ENCODE peak calls at places on chromosome 9, in eight cellular contexts. J is A549, L is right lobe of liver, N is choroid plexus epithelial cell, Y is fibroblast of mammary gland, G is pancreas, O is cardiac fibroblast, C is vagina. I is an unnamed sample.

GRCh38 chr9:95836072-95836471 is 39.4 kb upstream of the ERCC6L2 start:
- DNase-seq in L (no peak), Y (no peak), J (no peak), N (peak; percentile 70), O (no peak), C (no peak), G (no peak), I (no peak)

GRCh38 chr9:126053913-126054312 is 272.7 kb upstream of the MVB12B start:
- DNase-seq in N (no peak), J (no peak), Y (no peak), G (no peak), C (no peak), L (peak; percentile 33), O (no peak), I (no peak)

GRCh38 chr9:88835772-88836171 is 155.5 kb upstream of the S1PR3 start:
- DNase-seq in G (no peak), N (no peak), J (no peak), L (no peak), O (peak; percentile 44), Y (peak; percentile 28), C (no peak), I (no peak)

GRCh38 chr9:13939129-13939528 is 374.8 kb downstream of the NFIB start:
- DNase-seq in N (peak; percentile 90), C (no peak), J (no peak), G (no peak), O (peak; percentile 96), Y (peak; percentile 90), L (no peak), I (peak; percentile 96)

GRCh38 chr9:36147441-36148175 is 11.1 kb downstream of the GLIPR2 start:
- DNase-seq in C (no peak), N (no peak), L (no peak), O (no peak), J (no peak), Y (no peak), G (no peak), I (no peak)

GRCh38 chr9:81719972-81720371 is 30.6 kb upstream of the TLE1 start:
- DNase-seq in Y (no peak), N (no peak), J (no peak), O (no peak), G (no peak), L (no peak), C (no peak), I (no peak)

GRCh38 chr9:129964901-129965734 is 77.9 kb downstream of the FNBP1 start:
- DNase-seq in N (peak; percentile 61), J (peak; percentile 39), Y (peak; percentile 79), C (no peak), O (peak; percentile 66), G (no peak), L (no peak), I (peak; percentile 62)

GRCh38 chr9:5630038-5630507 is 1.2 kb downstream of the RIC1 start:
- DNase-seq in L (no peak), J (peak; percentile 36), C (no peak), N (peak; percentile 67), Y (peak; percentile 56), O (peak; percentile 54), G (no peak), I (peak; percentile 57)

GRCh38 chr9:84061613-84062205 is 81.1 kb downstream of the RMI1 start:
- DNase-seq in C (no peak), O (no peak), N (no peak), G (no peak), Y (no peak), J (no peak), L (no peak), I (no peak)

GRCh38 chr9:22098636-22099332 is 89.7 kb upstream of the CDKN2B start:
- DNase-seq in Y (peak; percentile 90), N (peak; percentile 72), O (no peak), G (no peak), L (no peak), J (no peak), C (no peak), I (no peak)

GRCh38 chr9:16626577-16627130 is 243.8 kb downstream of the BNC2 start:
- DNase-seq in G (no peak), O (peak; percentile 87), C (no peak), Y (peak; percentile 93), J (peak; percentile 62), L (no peak), N (peak; percentile 86), I (peak; percentile 83)

GRCh38 chr9:84447305-84447704 is 106.7 kb upstream of the SLC28A3 start:
- DNase-seq in C (no peak), N (no peak), Y (no peak), O (no peak), L (no peak), G (no peak), J (no peak), I (no peak)

GRCh38 chr9:105912868-105913516 is 218.7 kb downstream of the TMEM38B start:
- DNase-seq in C (no peak), O (no peak), J (peak; percentile 28), L (no peak), G (no peak), Y (peak; percentile 45), N (no peak), I (no peak)

GRCh38 chr9:136700959-136701664 is 11.3 kb upstream of the DIPK1B start:
- DNase-seq in C (no peak), L (peak; percentile 53), Y (no peak), N (no peak), J (no peak), G (no peak), O (no peak), I (no peak)

GRCh38 chr9:121945849-121946248 is 147.3 kb downstream of the TTLL11 start:
- DNase-seq in O (peak; percentile 26), C (no peak), G (no peak), J (no peak), L (no peak), N (no peak), Y (peak; percentile 43), I (peak; percentile 27)

GRCh38 chr9:29966247-29966646 is 2393.0 kb upstream of the C9orf72 start:
- DNase-seq in Y (peak; percentile 1), J (peak; percentile 2), G (no peak), O (no peak), L (no peak), N (peak; percentile 79), C (no peak), I (peak; percentile 53)

DNA sequence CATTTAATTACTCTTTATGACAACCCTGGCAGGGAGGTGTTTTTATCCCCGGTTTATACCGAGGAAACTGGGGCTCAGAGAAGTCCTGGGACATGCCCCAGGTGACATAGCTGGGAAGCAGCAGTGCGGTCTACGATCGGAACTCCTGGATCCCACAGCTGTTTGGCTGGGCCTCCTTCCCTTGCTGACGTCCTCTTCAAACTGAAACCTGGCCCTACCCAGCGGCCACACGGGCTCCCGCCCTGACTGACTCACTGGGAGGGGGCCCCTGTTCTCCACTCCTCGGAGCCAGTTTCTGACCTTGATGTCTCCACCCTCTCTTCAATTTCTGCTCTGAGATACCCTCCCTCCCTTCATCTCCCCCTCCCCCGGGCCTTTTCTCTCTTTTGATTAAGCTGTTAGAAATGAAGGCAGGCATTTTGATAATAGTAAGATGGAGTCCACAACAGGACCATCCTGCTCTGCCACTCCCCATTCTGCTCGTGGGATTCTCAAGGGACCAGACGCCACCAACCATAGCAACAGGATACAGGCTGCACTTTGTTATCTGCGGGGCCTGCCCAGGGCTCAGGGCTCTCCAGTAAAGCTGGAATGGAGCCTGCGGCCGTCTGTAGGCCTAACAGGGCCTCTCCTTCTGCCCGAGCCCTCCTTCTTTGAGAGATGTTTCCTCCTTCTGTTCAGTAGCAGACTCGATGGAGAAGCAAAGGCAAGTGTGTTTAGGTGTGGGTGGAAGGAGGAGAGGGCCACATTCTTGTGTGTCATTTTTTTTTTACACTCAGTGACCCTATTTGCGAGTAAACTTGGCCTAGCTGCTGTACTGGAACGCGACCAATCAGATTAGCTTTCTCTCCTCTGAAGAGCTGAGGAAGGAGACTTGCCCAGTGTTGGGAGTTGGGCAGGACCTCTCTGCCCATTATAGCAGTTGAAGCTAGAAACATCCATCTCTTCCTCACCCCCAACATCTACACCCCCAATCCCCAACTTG is 8.7 kb upstream of the EPB41L4B start:
- DNase-seq in C (no peak), O (peak; percentile 75), L (no peak), J (peak; percentile 28), N (peak; percentile 64), Y (peak; percentile 70), G (peak; percentile 94), I (peak; percentile 63)
- H3K4me3 ChIP-seq in C (no peak overlapping the region), O (no peak overlapping the region), L (no peak overlapping the region), J (no peak overlapping the region), N (no peak overlapping the region), Y (no peak overlapping the region), G (no peak overlapping the region), I (no peak overlapping the region)

GRCh38 chr9:114791736-114792135 is 14.1 kb downstream of the TNFSF15 start:
- DNase-seq in O (no peak), Y (no peak), C (no peak), G (no peak), N (no peak), J (no peak), L (no peak), I (no peak)
- TF ChIP-seq CTCF in O (no peak), Y (no peak), C (no peak), G (no peak), N (no peak), J (no peak), L (no peak), I (no peak)

GRCh38 chr9:128902351-128903078 is 18.3 kb upstream of the PHYHD1 start:
- DNase-seq in Y (no peak), C (no peak), N (no peak), J (no peak), L (no peak), G (no peak), O (no peak), I (no peak)

GRCh38 chr9:128899566-128900322 is 17.8 kb downstream of the LRRC8A start:
- DNase-seq in C (no peak), J (no peak), O (no peak), N (no peak), L (no peak), G (no peak), Y (no peak), I (no peak)

GRCh38 chr9:128901822-128902221 is 19.0 kb upstream of the PHYHD1 start:
- DNase-seq in L (no peak), J (no peak), Y (no peak), G (no peak), N (no peak), C (no peak), O (no peak), I (no peak)

GRCh38 chr9:128903079-128903461 is 17.7 kb upstream of the PHYHD1 start:
- DNase-seq in L (no peak), J (no peak), Y (no peak), G (no peak), O (no peak), N (no peak), C (no peak), I (no peak)

GRCh38 chr9:128901379-128901778 is 19.4 kb upstream of the PHYHD1 start:
- DNase-seq in G (no peak), O (no peak), L (no peak), J (no peak), C (no peak), Y (no peak), N (no peak), I (no peak)
- H3K4me3 ChIP-seq in G (no peak overlapping the region), O (no peak overlapping the region), L (no peak overlapping the region), J (no peak overlapping the region), C (no peak overlapping the region), Y (no peak overlapping the region), N (no peak overlapping the region), I (no peak overlapping the region)

DNA sequence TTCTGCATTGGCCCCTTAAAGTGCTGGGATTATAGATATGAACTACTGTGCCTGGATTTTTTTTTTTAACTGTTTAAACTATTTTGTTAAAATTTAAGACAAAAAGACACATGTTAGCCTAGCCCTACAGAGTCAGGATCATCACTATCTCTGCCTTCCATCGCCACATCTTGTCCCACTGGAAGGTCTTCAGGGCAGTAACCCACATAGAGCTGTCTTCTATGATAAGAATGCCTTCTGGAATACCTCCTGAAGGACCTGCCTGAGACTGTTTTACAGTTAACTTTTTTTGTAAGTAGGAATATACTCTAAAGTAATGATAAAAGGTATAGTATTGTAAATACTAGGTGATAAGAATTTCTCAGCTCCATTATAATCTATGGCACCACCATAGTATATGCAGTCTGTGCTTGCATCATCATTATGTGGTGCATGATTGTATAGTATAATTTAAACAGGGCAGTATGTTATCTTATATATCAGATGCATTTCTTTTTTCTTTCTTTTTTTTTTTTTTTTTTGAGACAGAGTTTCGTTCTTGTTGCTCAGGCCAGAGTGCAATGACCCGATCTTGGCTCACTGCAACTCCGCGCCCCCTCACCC is 52.7 kb downstream of the DENND4C start:
- DNase-seq in C (no peak), N (no peak), G (no peak), Y (no peak), O (no peak), J (no peak), L (no peak), I (no peak)
- TF ChIP-seq CTCF in C (no peak), N (no peak), G (no peak), Y (no peak), O (no peak), J (no peak), L (no peak), I (no peak)

I was measured in fibroblast of pulmonary artery.